ENCODE peak calls at places on chromosomes 1 and 21, in six cellular contexts. N, G, Y, Z, O and S are unnamed samples.

GRCh38 chr1:75472971-75473603 is 137.8 kb downstream of the SLC44A5 start:
- DNase-seq in Z (no peak), G (no peak), O (no peak), Y (no peak), N (no peak), S (no peak)

GRCh38 chr21:45970674-45971486 is 10.7 kb upstream of the COL6A1 start:
- DNase-seq in N (peak; percentile 83), G (no peak), O (no peak), Y (peak; percentile 33), Z (no peak), S (peak; percentile 56)

GRCh38 chr1:115507256-115507589 is 134.5 kb upstream of the VANGL1 start:
- DNase-seq in O (peak; percentile 2), N (no peak), Z (no peak), Y (peak; percentile 27), G (no peak), S (no peak)

GRCh38 chr1:180343931-180344406 is 113.9 kb downstream of the LHX4 start:
- DNase-seq in Z (peak; percentile 30), G (no peak), N (no peak), Y (no peak), O (no peak), S (no peak)

GRCh38 chr1:235783148-235783776 is 83.4 kb downstream of the LYST start:
- DNase-seq in Z (no peak), O (no peak), G (no peak), N (no peak), Y (peak; percentile 43), S (no peak)

GRCh38 chr1:10651377-10651776 is 145.1 kb downstream of the CASZ1 start:
- DNase-seq in O (no peak), Z (no peak), N (peak; percentile 60), Y (peak; percentile 15), G (no peak), S (no peak)

GRCh38 chr1:6447016-6447817 is 18.8 kb downstream of the TNFRSF25 start:
- DNase-seq in Y (peak; percentile 86), O (no peak), Z (no peak), G (no peak), N (no peak), S (no peak)

GRCh38 chr1:193070942-193071341 is 11.5 kb downstream of the RO60 start:
- DNase-seq in Y (no peak), Z (no peak), G (no peak), N (no peak), O (no peak), S (no peak)

GRCh38 chr21:41627428-41627827 is 119.5 kb upstream of the TMPRSS2 start:
- DNase-seq in N (no peak), Y (no peak), G (no peak), Z (no peak), O (no peak), S (no peak)

GRCh38 chr1:229786974-229787610 is 161.0 kb downstream of the URB2 start:
- DNase-seq in O (no peak), G (no peak), N (no peak), Y (no peak), Z (no peak), S (no peak)

GRCh38 chr1:90925928-90926869 is 95.6 kb downstream of the ZNF644 start:
- DNase-seq in O (peak; percentile 5), Z (no peak), Y (peak; percentile 23), N (no peak), G (no peak), S (no peak)

GRCh38 chr1:179820216-179820970 is 57.2 kb downstream of the TOR1AIP2 start:
- DNase-seq in G (no peak), Y (no peak), O (no peak), N (no peak), Z (no peak), S (no peak)

GRCh38 chr1:185045793-185046441 is 559 bp downstream of the RNF2 start:
- DNase-seq in G (no peak), O (no peak), N (peak; percentile 75), Z (no peak), Y (no peak), S (peak; percentile 22)

GRCh38 chr1:111604931-111605330 is 14.7 kb upstream of the RAP1A start:
- DNase-seq in G (no peak), Y (no peak), N (no peak), Z (no peak), O (no peak), S (no peak)

GRCh38 chr21:38766987-38767722 is 38.6 kb upstream of the ETS2 start:
- DNase-seq in N (no peak), Z (peak; percentile 96), Y (peak; percentile 20), O (no peak), G (peak; percentile 55), S (peak; percentile 44)

GRCh38 chr1:47593001-47593568 is 155.2 kb downstream of the FOXD2 start:
- DNase-seq in O (no peak), Y (no peak), N (no peak), Z (no peak), G (no peak), S (no peak)

GRCh38 chr1:4851666-4852065 is 197.3 kb downstream of the AJAP1 start:
- DNase-seq in G (no peak), Y (no peak), N (no peak), Z (no peak), O (no peak), S (no peak)

GRCh38 chr1:92186081-92186480 is 31.6 kb upstream of the C1orf146 start:
- DNase-seq in O (no peak), Z (no peak), N (no peak), G (no peak), Y (peak; percentile 3), S (no peak)

GRCh38 chr1:1777950-1778826 is at the start of gene NADK:
- DNase-seq in Y (no peak), N (peak; percentile 93), O (no peak), G (peak; percentile 74), Z (no peak), S (peak; percentile 75)

GRCh38 chr1:214808845-214809460 is 206.0 kb downstream of the CENPF start:
- DNase-seq in Z (no peak), N (no peak), G (no peak), O (no peak), Y (peak; percentile 22), S (no peak)

GRCh38 chr1:153796786-153797659 is 21.8 kb downstream of the SLC27A3 start:
- DNase-seq in G (peak; percentile 84), O (peak; percentile 59), Z (no peak), N (peak; percentile 87), Y (peak; percentile 65), S (peak; percentile 78)

GRCh38 chr1:65769621-65770020 is 23.1 kb upstream of the PDE4B start:
- DNase-seq in N (no peak), O (no peak), G (no peak), Y (no peak), Z (no peak), S (no peak)

GRCh38 chr1:240739139-240739538 is 127.2 kb upstream of the GREM2 start:
- DNase-seq in Z (no peak), G (no peak), N (no peak), Y (no peak), O (no peak), S (no peak)

GRCh38 chr1:111615874-111616715 is 3.5 kb upstream of the RAP1A start:
- DNase-seq in O (no peak), Y (no peak), N (no peak), G (no peak), Z (peak; percentile 91), S (peak; percentile 46)

GRCh38 chr1:159188375-159188788 is 16.3 kb upstream of the ACKR1 start:
- DNase-seq in Y (no peak), N (no peak), O (peak; percentile 89), Z (no peak), G (no peak), S (no peak)

GRCh38 chr1:38834221-38834782 is 25.3 kb downstream of the RRAGC start:
- DNase-seq in Z (no peak), O (no peak), N (no peak), G (no peak), Y (no peak), S (no peak)
- TF ChIP-seq POLR2A in Z (no peak), O (no peak), N (no peak), G (no peak), Y (no peak), S (no peak)

DNA sequence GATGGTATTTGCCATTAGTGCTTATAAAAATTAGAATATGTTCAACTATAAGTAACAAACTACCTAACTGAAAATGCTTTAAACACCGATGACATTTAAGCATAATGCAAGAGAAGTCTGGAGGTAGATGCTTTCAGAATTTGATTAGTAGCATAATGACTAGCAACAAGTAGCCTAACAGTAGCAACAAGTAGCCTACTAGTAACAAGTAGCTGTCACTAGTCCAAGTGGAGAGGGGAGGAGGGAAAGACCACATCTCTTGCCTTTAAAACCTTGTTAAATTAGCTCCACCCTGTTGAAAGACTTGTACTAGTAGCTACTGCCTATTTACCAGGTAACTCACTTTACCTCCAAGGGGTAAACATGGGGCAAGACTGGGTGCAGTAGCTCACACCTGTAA is 7.9 kb downstream of the GPR88 start:
- DNase-seq in Y (no peak), N (no peak), Z (no peak), O (no peak), G (no peak), S (no peak)
- TF ChIP-seq POLR2AphosphoS5 in Y (no peak), N (no peak), Z (no peak), O (no peak), G (no peak), S (no peak)

DNA sequence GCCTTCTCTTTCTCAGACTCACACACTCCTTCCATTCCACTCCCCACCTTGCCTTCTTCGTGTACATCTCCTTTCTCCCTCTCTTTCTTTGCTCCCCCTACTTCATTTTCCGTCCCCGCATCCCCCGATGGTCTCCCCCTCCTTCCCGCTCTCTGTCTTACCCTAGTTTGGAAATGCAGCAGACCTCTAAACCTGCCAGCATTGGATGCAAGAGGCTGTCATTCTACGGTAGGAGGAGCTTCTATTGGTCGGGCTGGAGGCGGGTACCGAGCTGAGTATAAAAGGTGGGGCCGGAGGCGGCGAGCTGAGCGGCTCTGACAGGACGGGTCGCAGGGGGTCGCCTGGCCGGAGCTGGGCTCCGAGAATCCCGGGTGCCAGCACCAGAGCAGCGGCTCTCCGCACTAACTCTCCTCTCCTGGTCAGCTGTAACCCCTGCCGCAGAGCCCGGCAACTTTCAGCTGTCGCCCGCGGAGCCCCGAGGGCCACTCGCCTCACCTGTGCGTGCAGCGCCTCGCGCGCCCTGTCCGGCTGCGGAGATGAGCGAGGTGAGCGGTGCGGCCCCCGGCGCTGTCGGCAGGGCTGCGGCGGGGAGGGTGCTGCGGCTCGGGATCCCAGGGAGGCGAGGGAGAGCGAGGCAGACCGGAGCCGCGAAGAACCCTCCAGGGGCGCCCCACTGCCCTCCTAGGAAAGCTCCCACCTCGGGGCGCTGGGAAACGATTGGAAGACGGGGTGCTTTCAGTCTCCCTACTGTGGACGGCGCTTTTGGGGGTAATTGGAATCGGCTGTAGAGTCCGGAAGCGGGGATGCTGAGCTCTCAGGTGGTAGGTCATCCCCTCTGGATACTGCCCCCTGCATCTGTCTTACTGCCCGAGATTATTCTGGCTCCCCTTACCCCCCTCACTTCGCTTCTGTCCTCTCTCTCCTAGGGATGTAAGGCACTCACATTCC is at the start of gene PCP4L1:
- DNase-seq in G (peak; percentile 73), O (peak; percentile 68), N (no peak), Z (no peak), Y (no peak), S (peak; percentile 39)
- TF ChIP-seq TAF1 in G (no peak), O (peak; percentile 60), N (no peak), Z (no peak), Y (no peak), S (no peak)

GRCh38 chr1:33346921-33347649 is 26.2 kb upstream of the A3GALT2 start:
- DNase-seq in G (no peak), Z (no peak), O (no peak), N (no peak), Y (peak; percentile 94), S (no peak)
- TF ChIP-seq POLR2A in G (no peak), Z (no peak), O (no peak), N (peak; percentile 48), Y (peak; percentile 56), S (no peak)

GRCh38 chr1:156726549-156727226 is 1.6 kb upstream of the METTL25B start:
- DNase-seq in N (peak; percentile 43), Y (peak; percentile 64), O (no peak), G (no peak), Z (no peak), S (no peak)
- TF ChIP-seq POLR2AphosphoS5 in N (peak; percentile 25), Y (no peak), O (no peak), G (no peak), Z (no peak), S (no peak)